ENCODE peak calls at places on chromosomes 16 and 17, in six cellular contexts. One of them, this sample, is unnamed.

GRCh38 chr16:85623997-85624601 is 11.0 kb downstream of the GSE1 start:
- DNase-seq in nephron progenitor cell: no peak
- DNase-seq in T-helper 22 cell: no peak
- DNase-seq in stimulated activated CD8-positive, alpha-beta memory T cell treated with anti-CD3 and anti-CD28 coated beads, Interleukin-4, amount 100 ng/mL, for 1 hour: no peak
- DNase-seq in NCI-H524: no peak
- DNase-seq in WTC11: no peak
- DNase-seq in this sample: no peak

GRCh38 chr16:77993586-77993985 is 28.8 kb upstream of the CLEC3A start:
- DNase-seq in T-helper 22 cell: no peak
- DNase-seq in stimulated activated CD8-positive, alpha-beta memory T cell treated with anti-CD3 and anti-CD28 coated beads, Interleukin-4, amount 100 ng/mL, for 1 hour: no peak
- DNase-seq in nephron progenitor cell: no peak
- DNase-seq in NCI-H524: no peak
- DNase-seq in WTC11: no peak
- DNase-seq in this sample: no peak

GRCh38 chr17:76139801-76140660 is 1.0 kb downstream of the FOXJ1 start:
- DNase-seq in T-helper 22 cell: no peak
- DNase-seq in WTC11: peak; percentile 50
- DNase-seq in NCI-H524: no peak
- DNase-seq in stimulated activated CD8-positive, alpha-beta memory T cell treated with anti-CD3 and anti-CD28 coated beads, Interleukin-4, amount 100 ng/mL, for 1 hour: no peak
- DNase-seq in nephron progenitor cell: no peak
- DNase-seq in this sample: peak; percentile 51

GRCh38 chr16:29710227-29711219 is 31.5 kb downstream of the QPRT start:
- DNase-seq in nephron progenitor cell: peak; percentile 11
- DNase-seq in WTC11: no peak
- DNase-seq in NCI-H524: peak; percentile 19
- DNase-seq in stimulated activated CD8-positive, alpha-beta memory T cell treated with anti-CD3 and anti-CD28 coated beads, Interleukin-4, amount 100 ng/mL, for 1 hour: no peak
- DNase-seq in T-helper 22 cell: peak; percentile 25
- DNase-seq in this sample: peak; percentile 60

GRCh38 chr16:84483882-84484565 is 20.4 kb downstream of the MEAK7 start:
- DNase-seq in nephron progenitor cell: no peak
- DNase-seq in WTC11: no peak
- DNase-seq in T-helper 22 cell: no peak
- DNase-seq in stimulated activated CD8-positive, alpha-beta memory T cell treated with anti-CD3 and anti-CD28 coated beads, Interleukin-4, amount 100 ng/mL, for 1 hour: no peak
- DNase-seq in NCI-H524: no peak
- DNase-seq in this sample: no peak

GRCh38 chr16:24729967-24730815 is 740 bp downstream of the TNRC6A start:
- DNase-seq in stimulated activated CD8-positive, alpha-beta memory T cell treated with anti-CD3 and anti-CD28 coated beads, Interleukin-4, amount 100 ng/mL, for 1 hour: no peak
- DNase-seq in WTC11: peak; percentile 30
- DNase-seq in NCI-H524: no peak
- DNase-seq in T-helper 22 cell: peak; percentile 7
- DNase-seq in nephron progenitor cell: no peak
- DNase-seq in this sample: no peak

GRCh38 chr17:43169561-43170139 is 1.4 kb upstream of the NBR1 start:
- DNase-seq in WTC11: peak; percentile 36
- DNase-seq in T-helper 22 cell: peak; percentile 0
- DNase-seq in nephron progenitor cell: peak; percentile 35
- DNase-seq in stimulated activated CD8-positive, alpha-beta memory T cell treated with anti-CD3 and anti-CD28 coated beads, Interleukin-4, amount 100 ng/mL, for 1 hour: no peak
- DNase-seq in NCI-H524: peak; percentile 40
- DNase-seq in this sample: no peak

GRCh38 chr17:81392909-81393654 is 2.2 kb upstream of the BAHCC1 start:
- DNase-seq in nephron progenitor cell: no peak
- DNase-seq in WTC11: peak; percentile 49
- DNase-seq in NCI-H524: no peak
- DNase-seq in T-helper 22 cell: no peak
- DNase-seq in stimulated activated CD8-positive, alpha-beta memory T cell treated with anti-CD3 and anti-CD28 coated beads, Interleukin-4, amount 100 ng/mL, for 1 hour: no peak
- DNase-seq in this sample: no peak

GRCh38 chr17:11404431-11404830 is 163.4 kb downstream of the SHISA6 start:
- DNase-seq in T-helper 22 cell: no peak
- DNase-seq in NCI-H524: no peak
- DNase-seq in WTC11: no peak
- DNase-seq in stimulated activated CD8-positive, alpha-beta memory T cell treated with anti-CD3 and anti-CD28 coated beads, Interleukin-4, amount 100 ng/mL, for 1 hour: no peak
- DNase-seq in nephron progenitor cell: no peak
- DNase-seq in this sample: no peak

GRCh38 chr17:77613181-77613580 is 345.3 kb upstream of the TNRC6C start:
- DNase-seq in nephron progenitor cell: no peak
- DNase-seq in stimulated activated CD8-positive, alpha-beta memory T cell treated with anti-CD3 and anti-CD28 coated beads, Interleukin-4, amount 100 ng/mL, for 1 hour: no peak
- DNase-seq in WTC11: no peak
- DNase-seq in T-helper 22 cell: no peak
- DNase-seq in NCI-H524: no peak
- DNase-seq in this sample: no peak

GRCh38 chr16:15874745-15875314 is 13.6 kb downstream of the CEP20 start:
- DNase-seq in T-helper 22 cell: no peak
- DNase-seq in stimulated activated CD8-positive, alpha-beta memory T cell treated with anti-CD3 and anti-CD28 coated beads, Interleukin-4, amount 100 ng/mL, for 1 hour: no peak
- DNase-seq in NCI-H524: no peak
- DNase-seq in nephron progenitor cell: peak; percentile 41
- DNase-seq in WTC11: peak; percentile 58
- DNase-seq in this sample: no peak

This sample was measured in memory B cell.